ENCODE peak calls at places on chromosomes 5 and 9, in ten cellular contexts. S, U, L, X, Q, N, J, A, T and P are unnamed samples.
A peak's percentile ranks its signal among the peaks of the same experiment; 100 is the strongest.

GRCh38 chr9:129225815-129226214 is 47.8 kb upstream of the IER5L start:
- DNase-seq in S (peak; percentile 49), A (peak; percentile 56), N (peak; percentile 83), J (no peak), L (peak; percentile 80), T (peak; percentile 87), X (no peak), Q (no peak), U (no peak), P (no peak)

GRCh38 chr5:33843579-33843978 is 48.2 kb downstream of the ADAMTS12 start:
- DNase-seq in A (peak; percentile 58), U (no peak), L (no peak), N (no peak), T (no peak), S (no peak), Q (no peak), J (no peak), X (no peak), P (no peak)

GRCh38 chr9:71937070-71937625 is 25.7 kb downstream of the C9orf85 start:
- DNase-seq in Q (no peak), N (no peak), A (no peak), J (no peak), T (no peak), U (no peak), X (no peak), L (no peak), S (no peak), P (no peak)

GRCh38 chr9:120868676-120869359 is 8.2 kb downstream of the PHF19 start:
- DNase-seq in T (peak; percentile 96), S (peak; percentile 96), X (peak; percentile 96), J (peak; percentile 87), Q (peak; percentile 98), U (peak; percentile 98), A (peak; percentile 93), N (peak; percentile 95), L (peak; percentile 98), P (no peak)

GRCh38 chr5:125484272-125485002 is 738.0 kb upstream of the ZNF608 start:
- DNase-seq in J (peak; percentile 62), A (peak; percentile 99), T (peak; percentile 8), U (peak; percentile 71), X (peak; percentile 75), L (peak; percentile 9), Q (no peak), S (peak; percentile 23), N (peak; percentile 69), P (peak; percentile 59)

GRCh38 chr5:34626036-34626435 is 30.1 kb upstream of the RAI14 start:
- DNase-seq in J (no peak), S (peak; percentile 31), Q (no peak), A (peak; percentile 77), N (no peak), L (no peak), U (no peak), X (no peak), T (no peak), P (no peak)

GRCh38 chr5:55096186-55096585 is 6.3 kb upstream of the GZMA start:
- DNase-seq in U (no peak), S (no peak), L (no peak), T (no peak), N (no peak), A (no peak), Q (no peak), X (no peak), J (no peak), P (no peak)

GRCh38 chr5:140331638-140332037 is 14.8 kb downstream of the HBEGF start:
- DNase-seq in X (no peak), J (no peak), N (no peak), L (no peak), U (no peak), T (no peak), A (no peak), Q (no peak), S (no peak), P (no peak)

GRCh38 chr5:1963941-1964451 is 81.3 kb upstream of the IRX4 start:
- DNase-seq in T (no peak), N (no peak), U (no peak), S (no peak), J (no peak), Q (no peak), X (no peak), L (no peak), A (no peak), P (no peak)
- H3K27ac ChIP-seq in T (no peak overlapping the region), N (no peak overlapping the region), U (no peak overlapping the region), S (no peak overlapping the region), J (no peak overlapping the region), Q (no peak overlapping the region), X (no peak overlapping the region), L (no peak overlapping the region), A (no peak overlapping the region), P (no peak overlapping the region)

GRCh38 chr5:180160215-180160614 is 48.8 kb downstream of the RASGEF1C start:
- DNase-seq in N (no peak), X (no peak), Q (no peak), U (no peak), L (no peak), S (no peak), A (no peak), J (no peak), T (no peak), P (no peak)
- H3K27ac ChIP-seq in N (no peak overlapping the region), X (no peak overlapping the region), Q (no peak overlapping the region), U (no peak overlapping the region), L (no peak overlapping the region), S (no peak overlapping the region), A (no peak overlapping the region), J (no peak overlapping the region), T (no peak overlapping the region), P (peak overlapping the region; percentile 41)

GRCh38 chr5:32017638-32018429 is 156.3 kb downstream of the GOLPH3 start:
- DNase-seq in L (no peak), N (no peak), X (no peak), Q (no peak), J (no peak), U (no peak), S (no peak), A (peak; percentile 90), T (no peak), P (no peak)
- H3K27ac ChIP-seq in L (no peak overlapping the region), N (peak overlapping the region; percentile 74), X (no peak overlapping the region), Q (no peak overlapping the region), J (peak overlapping the region; percentile 44), U (peak overlapping the region; percentile 49), S (peak overlapping the region; percentile 34), A (no peak overlapping the region), T (no peak overlapping the region), P (peak overlapping the region; percentile 33)

GRCh38 chr5:72558383-72558782 is 51.2 kb upstream of the ZNF366 start:
- DNase-seq in L (no peak), T (no peak), S (no peak), X (no peak), J (no peak), Q (no peak), A (peak; percentile 23), U (no peak), N (no peak), P (no peak)

GRCh38 chr5:72557576-72558336 is 50.5 kb upstream of the ZNF366 start:
- DNase-seq in N (no peak), T (no peak), A (no peak), S (no peak), L (no peak), Q (no peak), J (no peak), X (no peak), U (no peak), P (no peak)

GRCh38 chr5:72556351-72557146 is 49.3 kb upstream of the ZNF366 start:
- DNase-seq in J (peak; percentile 10), N (peak; percentile 54), X (peak; percentile 54), T (peak; percentile 65), L (peak; percentile 89), Q (peak; percentile 89), U (peak; percentile 81), A (peak; percentile 74), S (peak; percentile 45), P (peak; percentile 12)

GRCh38 chr5:72555871-72556270 is 48.7 kb upstream of the ZNF366 start:
- DNase-seq in N (no peak), J (no peak), L (peak; percentile 38), S (no peak), Q (no peak), T (peak; percentile 31), X (no peak), A (peak; percentile 11), U (no peak), P (no peak)

DNA sequence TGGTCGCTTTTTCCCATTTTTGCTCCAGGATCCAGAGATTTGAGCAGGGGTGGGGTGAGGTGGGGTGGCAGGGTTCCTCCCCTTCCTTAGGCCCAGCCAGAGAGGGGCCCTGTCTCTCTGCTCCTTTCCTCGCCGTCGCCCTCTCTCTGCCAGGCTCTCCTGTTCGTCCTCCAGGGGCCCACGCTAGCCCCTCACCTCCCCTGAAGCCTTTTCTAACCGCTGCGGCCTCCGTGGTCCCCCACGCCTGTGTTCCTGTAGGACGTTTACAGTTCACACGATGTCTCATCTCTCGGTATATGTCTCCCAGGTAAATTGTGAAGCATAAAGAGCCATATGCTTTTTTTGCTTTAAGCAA is 49.9 kb upstream of the ZNF366 start:
- DNase-seq in X (no peak), N (no peak), Q (no peak), J (no peak), U (no peak), S (no peak), A (no peak), T (no peak), L (no peak), P (no peak)
- H3K27ac ChIP-seq in X (peak overlapping the region; percentile 62), N (peak overlapping the region; percentile 66), Q (no peak overlapping the region), J (no peak overlapping the region), U (peak overlapping the region; percentile 68), S (peak overlapping the region; percentile 97), A (no peak overlapping the region), T (peak overlapping the region; percentile 11), L (no peak overlapping the region), P (peak overlapping the region; percentile 33)

DNA sequence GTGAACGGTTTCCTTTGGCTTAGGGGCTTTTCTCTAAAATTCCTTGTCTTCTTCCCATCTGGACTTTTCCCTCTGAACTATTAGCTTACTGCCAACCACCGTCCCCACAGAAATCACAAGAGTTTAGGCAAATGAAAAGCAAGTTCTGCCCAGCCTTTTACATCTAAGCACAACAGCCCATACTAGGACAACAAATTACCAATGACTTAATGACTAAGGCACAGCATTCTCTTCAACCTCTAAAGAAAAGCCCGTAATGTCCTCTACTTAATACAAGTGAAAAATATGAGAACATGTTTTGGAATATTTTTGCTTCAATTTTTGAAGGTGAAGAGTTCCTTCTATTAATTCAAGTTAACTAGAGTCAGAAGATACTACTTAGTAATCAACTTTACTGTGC is 1.2 kb downstream of the ZBTB5 start:
- DNase-seq in L (no peak), X (no peak), A (no peak), U (no peak), Q (no peak), J (no peak), T (no peak), N (no peak), S (no peak), P (no peak)
- H3K27ac ChIP-seq in L (peak overlapping the region; percentile 96), X (peak overlapping the region; percentile 100), A (peak overlapping the region; percentile 99), U (peak overlapping the region; percentile 98), Q (no peak overlapping the region), J (no peak overlapping the region), T (peak overlapping the region; percentile 96), N (peak overlapping the region; percentile 100), S (peak overlapping the region; percentile 97), P (no peak overlapping the region)

DNA sequence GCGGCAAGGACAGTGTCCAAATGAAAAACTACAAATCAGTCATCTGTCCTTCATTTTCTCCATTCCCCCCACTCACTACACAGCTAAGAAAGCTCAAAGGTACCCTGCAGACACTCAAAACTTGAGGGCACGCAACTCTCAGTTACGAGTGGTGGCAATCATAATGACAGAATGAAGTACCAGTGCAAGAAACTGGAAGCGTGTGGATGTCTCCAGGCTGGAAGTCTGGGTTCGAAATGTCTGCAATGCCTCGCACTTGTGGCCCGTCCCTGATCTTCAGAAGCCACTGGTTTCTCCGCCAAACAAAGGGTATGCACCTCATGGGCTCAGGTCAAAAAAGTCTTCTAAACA is 597 bp upstream of the CENPH start:
- DNase-seq in X (no peak), U (no peak), A (no peak), J (no peak), N (no peak), S (peak; percentile 55), L (no peak), Q (no peak), T (no peak), P (no peak)
- H3K27ac ChIP-seq in X (peak overlapping the region; percentile 74), U (peak overlapping the region; percentile 71), A (peak overlapping the region; percentile 80), J (peak overlapping the region; percentile 74), N (peak overlapping the region; percentile 82), S (peak overlapping the region; percentile 95), L (peak overlapping the region; percentile 92), Q (peak overlapping the region; percentile 98), T (peak overlapping the region; percentile 75), P (no peak overlapping the region)